ENCODE peak calls at places on chromosomes 12 and 14, in ten cellular contexts. S, K, E, X, C, R, P, O, J and V are unnamed samples.
A peak's percentile ranks its signal among the peaks of the same experiment; 100 is the strongest.

GRCh38 chr14:94769413-94770250 is at the start of gene GSC:
- DNase-seq in J (peak; percentile 76), K (peak; percentile 42), S (no peak), C (no peak), R (no peak), P (peak; percentile 15), O (no peak), E (peak; percentile 42), X (peak; percentile 21), V (no peak)

GRCh38 chr12:22100952-22101748 is 55.1 kb downstream of the CMAS start:
- DNase-seq in C (peak; percentile 2), R (peak; percentile 37), S (peak; percentile 56), E (no peak), O (peak; percentile 10), J (no peak), K (peak; percentile 46), X (peak; percentile 28), P (peak; percentile 40), V (no peak)

GRCh38 chr14:94612174-94612573 is at the start of gene SERPINA3:
- DNase-seq in J (no peak), P (no peak), R (no peak), O (peak; percentile 2), C (no peak), S (no peak), X (no peak), K (no peak), E (no peak), V (no peak)

GRCh38 chr12:6539276-6540134 is 5.2 kb downstream of the GAPDH start:
- DNase-seq in S (no peak), O (no peak), P (no peak), C (no peak), E (peak; percentile 34), X (no peak), J (no peak), R (no peak), K (no peak), V (no peak)

GRCh38 chr14:21923820-21924219 is 250.2 kb upstream of the OR4E1 start:
- DNase-seq in E (no peak), K (no peak), J (no peak), O (no peak), C (peak; percentile 80), X (no peak), R (peak; percentile 74), S (peak; percentile 17), P (no peak), V (peak; percentile 20)

GRCh38 chr14:36301159-36301558 is 19.3 kb downstream of the MBIP start:
- DNase-seq in J (no peak), P (no peak), R (no peak), S (no peak), K (peak; percentile 38), E (no peak), C (no peak), X (no peak), O (no peak), V (no peak)

GRCh38 chr12:30679250-30679649 is 16.4 kb downstream of the IPO8 start:
- DNase-seq in K (no peak), S (no peak), E (no peak), P (no peak), X (no peak), O (no peak), R (no peak), C (no peak), J (no peak), V (no peak)

GRCh38 chr12:59345406-59345805 is 250.4 kb upstream of the SLC16A7 start:
- DNase-seq in E (no peak), O (no peak), J (no peak), R (no peak), C (no peak), X (no peak), P (no peak), S (no peak), K (no peak), V (no peak)

GRCh38 chr14:24868389-24868788 is 181.6 kb downstream of the STXBP6 start:
- DNase-seq in O (no peak), E (no peak), S (no peak), P (no peak), C (no peak), X (no peak), J (no peak), K (no peak), R (no peak), V (no peak)

GRCh38 chr12:47356129-47356622 is 276.4 kb upstream of the AMIGO2 start:
- DNase-seq in R (peak; percentile 87), C (no peak), S (peak; percentile 59), O (no peak), K (no peak), J (no peak), P (no peak), E (no peak), X (no peak), V (no peak)

GRCh38 chr12:121530600-121531355 is 50.0 kb downstream of the KDM2B start:
- DNase-seq in R (peak; percentile 66), J (no peak), X (peak; percentile 73), K (peak; percentile 61), S (peak; percentile 70), P (peak; percentile 20), C (peak; percentile 49), E (peak; percentile 72), O (no peak), V (peak; percentile 60)

GRCh38 chr12:50326636-50327284 is 43.4 kb upstream of the LIMA1 start:
- DNase-seq in E (no peak), C (no peak), K (peak; percentile 54), X (no peak), R (no peak), O (no peak), J (no peak), P (peak; percentile 45), S (no peak), V (no peak)

GRCh38 chr14:100056964-100057817 is 8.0 kb upstream of the EVL start:
- DNase-seq in X (no peak), J (no peak), K (no peak), R (peak; percentile 47), S (no peak), E (no peak), P (no peak), O (no peak), C (peak; percentile 25), V (no peak)

GRCh38 chr12:58393152-58393551 is 451.8 kb downstream of the ATP23 start:
- DNase-seq in P (no peak), E (no peak), K (no peak), C (no peak), O (no peak), S (no peak), X (no peak), J (no peak), R (no peak), V (no peak)

GRCh38 chr12:14846042-14846587 is 2.8 kb upstream of the ART4 start:
- DNase-seq in J (no peak), E (no peak), O (no peak), X (no peak), C (no peak), S (no peak), K (no peak), R (no peak), P (no peak), V (no peak)

GRCh38 chr12:50751921-50752721 is 11.8 kb upstream of the ATF1 start:
- DNase-seq in S (no peak), R (no peak), O (no peak), J (peak; percentile 18), X (no peak), P (no peak), E (no peak), C (no peak), K (no peak), V (no peak)

GRCh38 chr12:5827591-5827990 is 117.5 kb downstream of the ANO2 start:
- DNase-seq in J (no peak), K (no peak), X (no peak), C (no peak), R (no peak), E (no peak), S (no peak), P (no peak), O (no peak), V (no peak)

GRCh38 chr12:48237048-48237630 is 34.0 kb upstream of the OR10AD1 start:
- DNase-seq in J (no peak), O (no peak), R (no peak), X (no peak), K (no peak), S (no peak), C (no peak), E (no peak), P (no peak), V (no peak)

GRCh38 chr12:105253882-105254513 is 18.0 kb upstream of the APPL2 start:
- DNase-seq in R (no peak), S (no peak), P (no peak), K (no peak), E (no peak), X (no peak), J (no peak), C (no peak), O (no peak), V (no peak)

GRCh38 chr12:96274331-96274730 is 80.2 kb downstream of the ELK3 start:
- DNase-seq in X (no peak), C (no peak), K (no peak), S (no peak), J (no peak), O (no peak), R (no peak), P (no peak), E (no peak), V (no peak)

GRCh38 chr12:120196363-120196762 is 1.8 kb upstream of the GCN1 start:
- DNase-seq in X (no peak), O (no peak), K (no peak), P (no peak), R (no peak), E (no peak), C (no peak), S (no peak), J (no peak), V (no peak)

GRCh38 chr14:67674139-67674479 is 323 bp downstream of the VTI1B start:
- DNase-seq in J (peak; percentile 83), X (peak; percentile 61), P (no peak), C (peak; percentile 11), S (peak; percentile 60), R (no peak), O (peak; percentile 40), K (peak; percentile 73), E (peak; percentile 74), V (peak; percentile 49)

GRCh38 chr14:102789349-102789748 is 12.1 kb downstream of the TRAF3 start:
- DNase-seq in X (no peak), S (no peak), R (no peak), P (no peak), E (no peak), J (no peak), K (no peak), C (no peak), O (no peak), V (no peak)